ENCODE peak calls at places on chromosomes 11 and 22, in nine cellular contexts. A, P, Q, R, D, Z, S, T and X are unnamed samples.

GRCh38 chr11:97883086-97883485 is 1137.7 kb upstream of the CNTN5 start:
- DNase-seq in R (no peak), Z (no peak), T (no peak), D (no peak), P (no peak), S (no peak), A (no peak), Q (no peak), X (no peak)

GRCh38 chr11:67045314-67045713 is 11.3 kb upstream of the RHOD start:
- DNase-seq in Z (no peak), A (no peak), P (peak; percentile 77), D (no peak), S (no peak), Q (peak; percentile 95), T (no peak), R (no peak), X (no peak)

GRCh38 chr11:86802601-86803051 is 2.3 kb downstream of the PRSS23 start:
- DNase-seq in S (no peak), Q (peak; percentile 57), P (peak; percentile 84), A (peak; percentile 29), Z (no peak), R (no peak), T (no peak), D (no peak), X (no peak)

GRCh38 chr11:128130052-128130451 is 457.3 kb downstream of the ETS1 start:
- DNase-seq in P (no peak), S (no peak), R (no peak), Q (no peak), A (no peak), D (no peak), Z (no peak), T (no peak), X (no peak)

GRCh38 chr11:73152861-73153483 is 10.9 kb upstream of the FCHSD2 start:
- DNase-seq in T (no peak), R (no peak), Z (no peak), Q (no peak), D (no peak), P (no peak), A (no peak), S (peak; percentile 35), X (peak; percentile 73)

GRCh38 chr11:116317212-116317611 is 455.6 kb downstream of the BUD13 start:
- DNase-seq in D (no peak), S (no peak), P (no peak), R (no peak), Z (no peak), Q (no peak), T (no peak), A (no peak), X (no peak)

GRCh38 chr11:61975638-61976419 is 8.4 kb upstream of the FTH1 start:
- DNase-seq in S (no peak), P (no peak), Z (no peak), Q (no peak), D (no peak), T (no peak), A (no peak), R (no peak), X (no peak)

GRCh38 chr11:40722179-40722795 is 737.2 kb downstream of the LRRC4C start:
- DNase-seq in P (peak; percentile 51), D (no peak), A (no peak), R (no peak), Q (peak; percentile 0), T (no peak), Z (no peak), S (no peak), X (no peak)

DNA sequence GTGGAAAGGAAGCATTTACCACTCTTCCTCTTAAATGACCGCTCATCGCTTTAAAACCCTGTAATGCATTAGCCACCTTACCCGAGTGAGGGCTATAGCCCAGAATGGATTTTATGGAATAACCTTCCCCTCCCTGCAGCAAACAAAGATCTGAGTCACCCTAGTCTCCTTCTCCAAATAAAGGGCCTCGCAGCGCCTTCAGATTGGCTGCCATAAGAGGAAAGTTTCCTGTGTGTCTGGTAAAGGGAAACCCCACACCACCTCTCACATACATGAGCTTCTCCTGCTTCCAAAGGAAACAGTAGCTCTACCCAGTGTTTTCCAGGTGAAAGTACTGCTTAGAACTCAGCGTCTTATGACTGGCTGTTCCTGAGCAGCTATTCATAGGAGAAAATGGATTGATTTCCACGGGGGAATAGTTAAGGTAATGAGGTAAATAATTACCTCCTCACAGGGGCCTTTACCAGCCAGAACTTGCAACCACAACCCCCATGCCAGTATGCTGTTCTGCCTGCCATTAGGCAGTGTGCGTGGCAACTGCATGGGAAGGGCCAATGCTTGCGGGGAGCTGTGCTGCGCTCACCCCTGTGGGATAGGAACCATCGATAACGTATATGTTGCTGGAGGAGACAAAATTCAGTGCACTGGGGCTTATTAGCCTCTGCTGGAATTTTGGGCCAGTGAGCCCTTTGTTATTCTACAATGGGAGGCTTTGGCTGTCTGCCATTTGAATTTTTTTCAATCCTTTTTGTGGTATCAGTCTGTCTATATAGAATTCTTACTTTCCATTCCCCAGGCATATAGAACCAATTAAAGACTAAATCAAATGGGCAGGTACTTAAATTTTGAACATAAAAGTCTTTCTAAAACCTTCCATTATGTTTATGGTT is 47.5 kb downstream of the PPP2R1B start:
- DNase-seq in D (no peak), P (peak; percentile 59), Q (peak; percentile 91), A (no peak), Z (no peak), T (no peak), R (no peak), S (peak; percentile 73), X (peak; percentile 57)
- TF ChIP-seq POLR2A in D (no peak), P (no peak), Q (peak; percentile 49), A (peak; percentile 12), Z (no peak), T (no peak), R (no peak), S (no peak), X (no peak)

GRCh38 chr22:30718938-30719337 is 24.3 kb downstream of the OSBP2 start:
- DNase-seq in R (no peak), Q (no peak), P (no peak), Z (no peak), A (no peak), D (no peak), S (no peak), T (no peak), X (no peak)

GRCh38 chr22:30717952-30718351 is 23.3 kb downstream of the OSBP2 start:
- DNase-seq in Q (no peak), R (no peak), T (no peak), A (no peak), S (no peak), P (no peak), Z (no peak), D (no peak), X (no peak)

GRCh38 chr22:30717331-30717921 is 22.8 kb downstream of the OSBP2 start:
- DNase-seq in Q (peak; percentile 90), T (no peak), S (no peak), Z (no peak), P (peak; percentile 6), R (no peak), A (no peak), D (no peak), X (no peak)

GRCh38 chr22:30720263-30720837 is 25.7 kb downstream of the OSBP2 start:
- DNase-seq in A (no peak), D (no peak), Q (no peak), T (no peak), S (no peak), R (no peak), P (no peak), Z (no peak), X (no peak)

GRCh38 chr22:30718491-30718890 is 23.8 kb downstream of the OSBP2 start:
- DNase-seq in T (no peak), Z (no peak), S (no peak), D (no peak), P (no peak), A (no peak), R (no peak), Q (no peak), X (no peak)
- H3K9me3 ChIP-seq in T (no peaks in the 10 kb centered on the region), Z (no peaks in the 10 kb centered on the region), S (no peaks in the 10 kb centered on the region), D (no peaks in the 10 kb centered on the region), P (no peaks in the 10 kb centered on the region), A (no peaks in the 10 kb centered on the region), R (no peaks in the 10 kb centered on the region), Q (no peaks in the 10 kb centered on the region), X (no peaks in the 10 kb centered on the region)

DNA sequence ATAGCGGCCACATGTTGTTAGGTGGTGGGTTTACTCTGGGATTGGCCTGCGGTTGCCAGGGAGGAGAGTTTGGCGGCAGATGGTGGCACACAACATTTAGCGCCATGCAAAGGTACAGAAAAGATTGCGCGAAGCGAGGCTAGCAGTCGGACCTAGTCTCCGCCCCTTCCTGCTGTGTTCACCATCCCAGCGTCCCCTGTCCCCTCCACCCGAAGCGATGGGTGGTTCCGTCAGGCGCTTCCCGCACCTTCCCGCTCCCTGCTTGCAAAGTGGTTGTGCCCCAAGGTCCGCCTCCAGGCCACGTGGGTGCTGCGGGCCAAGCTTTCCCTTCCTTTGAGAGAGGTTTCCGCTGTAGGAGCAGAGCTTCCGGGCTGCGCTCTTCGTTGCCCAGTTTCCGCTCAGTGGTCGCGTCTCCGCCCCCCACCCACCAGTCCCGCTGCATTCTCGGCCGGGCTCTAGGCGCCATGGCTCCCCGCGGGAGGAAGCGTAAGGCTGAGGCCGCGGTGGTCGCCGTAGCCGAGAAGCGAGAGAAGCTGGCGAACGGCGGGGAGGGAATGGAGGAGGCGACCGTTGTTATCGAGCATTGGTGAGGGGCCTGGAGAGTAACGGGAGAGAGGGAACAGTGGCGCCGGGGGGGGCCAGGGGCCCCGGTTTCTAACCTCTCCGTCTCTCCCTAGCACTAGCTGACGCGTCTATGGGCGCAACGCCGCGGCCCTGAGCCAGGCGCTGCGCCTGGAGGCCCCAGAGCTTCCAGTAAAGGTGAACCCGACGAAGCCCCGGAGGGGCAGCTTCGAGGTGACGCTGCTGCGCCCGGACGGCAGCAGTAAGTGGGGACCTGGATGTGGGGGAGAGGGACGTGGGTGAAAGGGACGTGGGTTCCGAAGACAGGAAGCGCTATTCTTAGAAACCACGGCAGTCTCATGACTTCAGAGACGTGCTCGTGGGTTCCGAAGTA is at the start of gene SELENOH:
- DNase-seq in S (peak; percentile 95), R (no peak), Z (peak; percentile 82), Q (peak; percentile 98), A (peak; percentile 96), P (peak; percentile 98), D (peak; percentile 96), T (peak; percentile 94), X (peak; percentile 97)
- TF ChIP-seq POLR2A in S (no peak), R (peak; percentile 50), Z (peak; percentile 79), Q (peak; percentile 88), A (peak; percentile 94), P (peak; percentile 53), D (peak; percentile 73), T (peak; percentile 87), X (peak; percentile 93)

GRCh38 chr11:131511794-131512193 is 141.4 kb downstream of the NTM start:
- DNase-seq in P (peak; percentile 9), R (no peak), Z (no peak), T (no peak), D (no peak), A (peak; percentile 68), S (peak; percentile 69), Q (no peak), X (peak; percentile 42)

GRCh38 chr11:131510662-131511061 is 140.2 kb downstream of the NTM start:
- DNase-seq in T (no peak), Q (no peak), R (no peak), A (no peak), P (no peak), D (no peak), S (no peak), Z (no peak), X (no peak)

GRCh38 chr11:131503017-131503416 is 132.6 kb downstream of the NTM start:
- DNase-seq in A (no peak), R (no peak), P (no peak), Q (no peak), S (no peak), D (no peak), T (no peak), Z (no peak), X (no peak)

GRCh38 chr11:131504199-131504949 is 134.0 kb downstream of the NTM start:
- DNase-seq in A (no peak), S (peak; percentile 40), Q (no peak), D (no peak), R (no peak), P (no peak), T (no peak), Z (no peak), X (no peak)

GRCh38 chr11:131506376-131506775 is 136.0 kb downstream of the NTM start:
- DNase-seq in T (no peak), D (no peak), Q (no peak), S (no peak), P (no peak), Z (no peak), R (no peak), A (no peak), X (no peak)
- H3K9me3 ChIP-seq in T (no peaks in the 10 kb centered on the region), D (no peaks in the 10 kb centered on the region), Q (no peaks in the 10 kb centered on the region), S (no peaks in the 10 kb centered on the region), P (no peaks in the 10 kb centered on the region), Z (no peaks in the 10 kb centered on the region), R (no peaks in the 10 kb centered on the region), A (no peaks in the 10 kb centered on the region), X (no peaks in the 10 kb centered on the region)